ENCODE peak calls at places on chromosomes 2 and 18, in seven cellular contexts. K is lower lobe of right lung, W is fibroblast of the aortic adventitia, V is thoracic aorta, I is WERI-Rb-1, J is cardiac muscle cell, Q is GM12864. Z is an unnamed sample.

GRCh38 chr18:22471546-22472131 is 53.9 kb upstream of the CTAGE1 start:
- DNase-seq in W (peak; percentile 98), J (peak; percentile 87), V (peak; percentile 45), K (no peak), Q (no peak), I (no peak), Z (peak; percentile 66)

GRCh38 chr2:190603374-190603773 is 45.5 kb upstream of the NAB1 start:
- DNase-seq in V (no peak), J (no peak), Q (no peak), W (no peak), I (no peak), K (no peak), Z (no peak)

GRCh38 chr2:42102606-42103450 is 55.0 kb downstream of the PKDCC start:
- DNase-seq in I (no peak), K (peak; percentile 78), Q (no peak), J (peak; percentile 90), V (no peak), W (no peak), Z (peak; percentile 27)

GRCh38 chr2:149065236-149065635 is 26.7 kb downstream of the LYPD6B start:
- DNase-seq in Q (no peak), J (no peak), I (no peak), V (no peak), W (peak; percentile 52), K (no peak), Z (no peak)

GRCh38 chr2:226477221-226478120 is 322.1 kb downstream of the IRS1 start:
- DNase-seq in V (no peak), Q (no peak), I (no peak), K (no peak), W (peak; percentile 72), J (no peak), Z (peak; percentile 12)

GRCh38 chr2:239233576-239233975 is 167.2 kb downstream of the HDAC4 start:
- DNase-seq in K (no peak), W (no peak), V (no peak), I (no peak), J (no peak), Q (no peak), Z (no peak)

GRCh38 chr18:45357681-45358470 is 257.4 kb upstream of the SLC14A2 start:
- DNase-seq in Q (no peak), K (no peak), I (no peak), J (no peak), W (peak; percentile 48), V (no peak), Z (no peak)

GRCh38 chr2:205800804-205801203 is 118.5 kb downstream of the NRP2 start:
- DNase-seq in Q (no peak), W (peak; percentile 84), J (no peak), I (no peak), K (no peak), V (no peak), Z (peak; percentile 81)

GRCh38 chr2:4588606-4589005 is 885.2 kb downstream of the DCDC2C start:
- DNase-seq in V (no peak), I (no peak), W (no peak), K (no peak), J (no peak), Q (no peak), Z (no peak)

GRCh38 chr2:74889159-74889558 is 55.2 kb downstream of the HK2 start:
- DNase-seq in J (no peak), K (no peak), Q (no peak), V (no peak), W (no peak), I (no peak), Z (no peak)

GRCh38 chr18:58186258-58186948 is 142.4 kb downstream of the NEDD4L start:
- DNase-seq in I (no peak), Q (no peak), W (no peak), K (peak; percentile 56), J (peak; percentile 45), V (no peak), Z (peak; percentile 49)

GRCh38 chr2:112784199-112785189 is at the start of gene IL1A:
- DNase-seq in V (no peak), K (no peak), W (peak; percentile 86), J (no peak), Q (no peak), I (no peak), Z (peak; percentile 95)

GRCh38 chr18:77087391-77088141 is 45.0 kb downstream of the MBP start:
- DNase-seq in V (no peak), K (peak; percentile 71), W (peak; percentile 66), J (peak; percentile 68), I (no peak), Q (no peak), Z (peak; percentile 38)

GRCh38 chr2:26768759-26769500 is 4.8 kb downstream of the SLC35F6 start:
- DNase-seq in K (peak; percentile 87), I (no peak), Q (no peak), V (peak; percentile 46), J (no peak), W (peak; percentile 82), Z (peak; percentile 74)

GRCh38 chr18:58175122-58175687 is 131.2 kb downstream of the NEDD4L start:
- DNase-seq in I (no peak), K (no peak), J (no peak), Q (no peak), W (no peak), V (no peak), Z (no peak)

DNA sequence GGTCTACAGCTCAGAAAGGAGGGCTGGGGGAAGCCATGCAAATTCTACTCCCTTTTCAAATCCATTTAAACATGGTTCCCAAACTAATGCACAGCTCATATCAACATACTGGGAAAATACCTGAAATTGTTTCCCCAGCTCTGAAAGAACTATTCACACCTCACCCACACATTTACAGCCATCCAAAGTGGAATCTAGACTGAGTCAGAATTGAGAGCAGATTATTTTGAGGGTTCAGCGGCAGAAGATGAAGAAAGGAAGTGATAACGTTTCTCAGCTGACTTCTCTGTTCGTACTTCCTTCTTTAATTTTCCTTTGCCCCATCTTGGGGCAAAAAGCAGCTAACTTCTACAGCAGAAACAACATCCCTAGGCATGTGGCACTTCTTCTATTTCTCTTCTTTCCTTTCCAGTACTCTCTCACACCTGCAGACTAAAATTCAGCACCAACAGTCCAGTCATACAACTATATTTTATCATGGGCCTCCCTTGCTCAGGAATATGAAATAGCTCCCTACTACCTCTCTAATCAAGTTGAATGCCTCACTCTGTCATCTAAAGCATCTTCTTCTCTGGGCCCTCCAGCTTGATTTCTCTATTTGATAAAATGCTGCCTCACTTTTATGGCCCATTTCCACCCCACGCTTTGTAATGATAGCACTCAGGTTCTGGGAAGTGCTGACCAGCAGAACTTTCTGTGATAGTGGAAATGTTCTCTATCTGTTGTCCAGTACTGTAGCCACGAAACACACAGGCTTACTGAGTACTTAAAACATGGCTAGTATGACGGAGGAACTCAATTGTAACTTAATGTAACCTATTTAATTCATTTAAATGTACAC is 35.9 kb downstream of the ARHGAP25 start:
- DNase-seq in W (no peak), J (no peak), V (no peak), I (no peak), K (no peak), Q (no peak), Z (no peak)
- H3K4me3 ChIP-seq in W (no peak overlapping the region), J (no peak overlapping the region), V (no peak overlapping the region), I (no peak overlapping the region), K (no peak overlapping the region), Q (no peak overlapping the region), Z (no peak overlapping the region)

DNA sequence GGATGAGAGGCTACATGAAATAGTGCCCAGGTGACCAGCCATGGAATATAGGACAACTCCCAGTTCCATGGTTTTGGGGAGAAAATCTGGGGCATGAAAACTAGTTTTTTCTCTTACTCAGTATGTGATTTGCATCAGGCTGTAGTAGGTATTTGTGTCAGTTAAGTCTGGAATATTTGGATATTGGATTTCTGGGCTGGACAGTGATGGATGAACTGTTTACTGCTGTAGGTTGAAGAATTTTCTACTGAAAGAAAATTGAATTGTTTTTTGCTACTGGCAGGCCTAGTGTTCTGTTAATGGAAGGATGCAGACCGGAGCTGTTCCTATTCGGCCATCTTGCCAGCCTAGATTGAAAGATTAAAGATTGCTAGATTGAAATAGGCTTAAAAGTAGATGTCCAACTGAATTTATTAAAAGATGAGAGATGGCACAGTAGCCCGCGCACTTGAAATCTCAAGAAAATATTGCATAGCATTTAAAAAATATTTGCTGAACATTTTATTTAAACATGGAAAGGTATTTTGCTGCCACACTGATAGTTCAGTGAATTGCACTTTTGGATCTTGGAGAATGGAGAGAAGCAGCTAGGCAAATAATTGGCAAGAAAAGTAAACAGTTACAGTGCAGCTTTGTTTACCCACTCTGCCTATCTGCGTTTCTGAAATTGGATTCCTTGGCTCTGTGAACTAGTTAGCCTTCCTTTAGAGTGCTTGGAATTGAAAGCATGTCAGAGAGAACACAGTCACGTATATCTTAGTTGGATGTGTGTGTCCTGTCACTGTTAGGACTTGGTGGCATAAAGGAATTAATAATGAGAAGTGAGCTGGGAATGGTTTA is 54.1 kb downstream of the EPB41L5 start:
- DNase-seq in V (no peak), Q (no peak), W (peak; percentile 15), J (peak; percentile 47), I (no peak), K (no peak), Z (peak; percentile 19)
- H3K4me3 ChIP-seq in V (no peak overlapping the region), Q (no peak overlapping the region), W (no peak overlapping the region), J (no peak overlapping the region), I (no peak overlapping the region), K (no peak overlapping the region), Z (no peak overlapping the region)

GRCh38 chr18:78769502-78770113 is 210.0 kb upstream of the SALL3 start:
- DNase-seq in W (no peak), I (no peak), J (no peak), K (no peak), Q (no peak), V (no peak), Z (no peak)
- H3K4me3 ChIP-seq in W (no peak overlapping the region), I (no peak overlapping the region), J (no peak overlapping the region), K (no peak overlapping the region), Q (no peak overlapping the region), V (no peak overlapping the region), Z (no peak overlapping the region)

DNA sequence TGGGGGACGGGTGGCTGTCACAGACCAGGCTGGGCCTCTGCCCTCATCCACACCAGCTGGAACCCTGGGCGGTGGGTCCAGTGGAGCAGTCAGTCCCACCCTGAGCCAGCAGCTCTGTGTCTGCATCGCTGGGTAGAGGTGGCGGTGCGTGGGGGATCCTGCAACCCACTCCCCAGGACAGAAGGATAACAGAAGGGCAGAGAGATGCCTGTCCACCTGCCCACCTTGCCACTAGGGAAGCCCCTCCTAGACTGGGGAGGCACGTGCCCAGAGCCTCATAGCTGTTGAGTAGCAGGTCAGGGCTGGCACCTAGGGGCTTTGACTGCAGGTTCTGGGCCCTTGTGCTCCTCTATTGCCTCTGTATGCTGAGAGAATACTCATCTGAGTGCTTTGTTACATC is 2.4 kb downstream of the ATOH8 start:
- DNase-seq in V (no peak), W (no peak), I (no peak), Q (no peak), K (no peak), J (no peak), Z (no peak)
- H3K4me3 ChIP-seq in V (peak overlapping the region; percentile 88), W (peak overlapping the region; percentile 95), I (no peak overlapping the region), Q (no peak overlapping the region), K (peak overlapping the region; percentile 89), J (no peak overlapping the region), Z (peak overlapping the region; percentile 70)

DNA sequence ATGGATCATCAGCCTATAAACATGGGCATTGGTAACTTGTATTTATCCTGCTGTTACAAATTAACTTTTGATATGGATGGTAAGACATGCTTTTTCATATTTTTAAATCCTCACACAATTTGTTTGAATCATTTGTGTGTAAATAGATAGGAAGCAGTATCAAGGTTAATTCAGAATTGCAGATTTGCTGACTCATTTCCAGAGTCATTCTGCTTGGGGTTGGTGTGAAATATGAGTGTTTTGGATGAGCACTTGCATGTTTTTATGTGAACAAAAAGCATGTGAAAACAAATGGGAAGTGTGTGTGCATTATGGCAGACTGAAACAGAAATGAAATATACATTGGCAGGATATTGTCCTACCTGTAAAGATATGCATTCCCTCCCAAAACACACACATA is 11.8 kb downstream of the CCDC85A start:
- DNase-seq in K (no peak), Q (no peak), V (no peak), W (peak; percentile 36), J (no peak), I (no peak), Z (no peak)
- H3K4me3 ChIP-seq in K (no peak overlapping the region), Q (no peak overlapping the region), V (no peak overlapping the region), W (no peak overlapping the region), J (no peak overlapping the region), I (no peak overlapping the region), Z (no peak overlapping the region)

GRCh38 chr2:240557808-240558207 is at the start of gene ANKMY1:
- DNase-seq in J (peak; percentile 88), K (peak; percentile 85), V (no peak), I (peak; percentile 10), Q (no peak), W (peak; percentile 60), Z (peak; percentile 76)
- H3K4me3 ChIP-seq in J (peak within 1 kb of the TSS; percentile 27), K (peak within 1 kb of the TSS; percentile 52), V (peak within 1 kb of the TSS; percentile 69), I (no peak within 1 kb of the TSS), Q (peak within 1 kb of the TSS; percentile 39), W (peak within 1 kb of the TSS; percentile 55), Z (peak within 1 kb of the TSS; percentile 45)

Z was measured in cardiac fibroblast.